ENCODE peak calls at places on chromosomes 11 and 22, in six cellular contexts. H, Q, C, K, R and N are unnamed samples.

GRCh38 chr11:60899977-60900376 is 6.4 kb downstream of the PRPF19 start:
- DNase-seq in H (no peak), Q (no peak), K (no peak), C (no peak), R (no peak), N (no peak)

GRCh38 chr11:125464266-125464662 is 31.8 kb downstream of the FEZ1 start:
- DNase-seq in C (no peak), R (no peak), H (peak), K (no peak), Q (no peak), N (peak)

GRCh38 chr11:7348432-7349298 is 97.0 kb downstream of the SYT9 start:
- DNase-seq in C (no peak), Q (no peak), H (peak), K (no peak), R (no peak), N (peak)

GRCh38 chr22:24450600-24450999 is 23.2 kb downstream of the ADORA2A start:
- DNase-seq in K (no peak), R (no peak), C (no peak), H (peak), Q (no peak), N (no peak)

GRCh38 chr11:69278091-69278867 is 15.7 kb upstream of the MYEOV start:
- DNase-seq in C (no peak), H (no peak), K (no peak), R (no peak), Q (no peak), N (no peak)

GRCh38 chr11:56967726-56968125 is 21.0 kb upstream of the OR5AK2 start:
- DNase-seq in C (no peak), H (no peak), Q (no peak), K (no peak), R (no peak), N (no peak)

GRCh38 chr22:47802446-47802845 is 1040.0 kb downstream of the TBC1D22A start:
- DNase-seq in R (no peak), Q (no peak), C (no peak), K (no peak), H (no peak), N (no peak)

GRCh38 chr11:94895451-94895850 is 77.9 kb downstream of the CWC15 start:
- DNase-seq in K (no peak), H (peak), R (no peak), C (no peak), Q (no peak), N (no peak)

GRCh38 chr11:85712953-85713352 is 27.0 kb upstream of the CCDC89 start:
- DNase-seq in Q (no peak), H (no peak), K (no peak), C (no peak), R (no peak), N (no peak)

GRCh38 chr11:62726156-62727006 is 876 bp downstream of the HNRNPUL2 start:
- DNase-seq in Q (peak), R (peak), K (no peak), H (no peak), C (no peak), N (peak)

GRCh38 chr11:14423633-14424032 is 64.7 kb upstream of the RRAS2 start:
- DNase-seq in K (no peak), C (peak), R (no peak), H (peak), Q (no peak), N (no peak)

GRCh38 chr11:35134403-35135126 is 4.4 kb upstream of the CD44 start:
- DNase-seq in H (no peak), K (no peak), C (no peak), Q (no peak), R (no peak), N (no peak)